ENCODE peak calls at places on chromosomes 11 and 22, in four cellular contexts. J, M, Z and P are unnamed samples.

GRCh38 chr11:64998141-64998540 is 1.4 kb upstream of the BATF2 start:
- DNase-seq in Z (no peak), M (no peak), J (no peak), P (peak; percentile 31)

GRCh38 chr11:86245369-86246292 is 1.1 kb downstream of the EED start:
- DNase-seq in J (peak; percentile 62), Z (no peak), M (no peak), P (peak; percentile 53)

GRCh38 chr11:63805844-63806415 is 7.3 kb upstream of the SPINDOC start:
- DNase-seq in Z (no peak), M (no peak), J (no peak), P (no peak)

GRCh38 chr11:124219126-124219525 is 21.8 kb upstream of the OR8G1 start:
- DNase-seq in M (no peak), Z (no peak), J (no peak), P (no peak)

GRCh38 chr22:25176175-25176574 is 23.5 kb upstream of the CRYBB3 start:
- DNase-seq in J (no peak), M (no peak), Z (no peak), P (no peak)

GRCh38 chr22:23844739-23845202 is 6.0 kb upstream of the DERL3 start:
- DNase-seq in Z (no peak), M (no peak), J (no peak), P (no peak)

GRCh38 chr22:18997925-18998315 is 61.8 kb upstream of the PRODH start:
- DNase-seq in M (no peak), J (no peak), Z (no peak), P (no peak)

GRCh38 chr22:35617137-35617755 is at the start of gene MB:
- DNase-seq in J (no peak), M (no peak), Z (no peak), P (no peak)

GRCh38 chr11:69487849-69488542 is 6.5 kb downstream of the LINC01488 start:
- DNase-seq in M (no peak), Z (no peak), J (no peak), P (no peak)

GRCh38 chr11:15968461-15969130 is 387.8 kb downstream of the SOX6 start:
- DNase-seq in M (no peak), J (no peak), Z (no peak), P (no peak)

GRCh38 chr11:33734441-33735165 is 1.6 kb downstream of the CD59 start:
- DNase-seq in Z (peak; percentile 20), M (no peak), J (no peak), P (no peak)

GRCh38 chr11:847876-848275 is 5.2 kb downstream of the TSPAN4 start:
- DNase-seq in M (no peak), Z (no peak), J (no peak), P (no peak)

GRCh38 chr11:69707156-69707555 is 3.3 kb upstream of the FGF19 start:
- DNase-seq in M (no peak), J (no peak), Z (no peak), P (no peak)

GRCh38 chr11:34271727-34272126 is 86.1 kb downstream of the ABTB2 start:
- DNase-seq in J (no peak), M (no peak), Z (no peak), P (no peak)

GRCh38 chr11:87290304-87290922 is 252.7 kb downstream of the TMEM135 start:
- DNase-seq in M (no peak), Z (peak; percentile 58), J (peak; percentile 56), P (no peak)

GRCh38 chr22:34303656-34304055 is 383.4 kb upstream of the LARGE1 start:
- DNase-seq in J (no peak), Z (no peak), M (no peak), P (no peak)

GRCh38 chr11:15208570-15209222 is 94.0 kb downstream of the INSC start:
- DNase-seq in J (peak; percentile 72), M (no peak), Z (peak; percentile 46), P (peak; percentile 82)

GRCh38 chr11:20013346-20014066 is 146.8 kb downstream of the DBX1 start:
- DNase-seq in Z (no peak), M (no peak), J (no peak), P (no peak)

GRCh38 chr11:122261546-122261945 is 145.5 kb upstream of the BLID start:
- DNase-seq in Z (peak; percentile 12), M (no peak), J (no peak), P (no peak)

GRCh38 chr11:129023968-129024676 is 81.5 kb upstream of the TP53AIP1 start:
- DNase-seq in M (no peak), Z (no peak), J (no peak), P (no peak)

GRCh38 chr11:128512478-128513127 is 74.8 kb downstream of the ETS1 start:
- DNase-seq in M (no peak), J (no peak), Z (no peak), P (peak; percentile 71)

GRCh38 chr11:1194977-1195689 is 27.7 kb upstream of the MUC5B start:
- DNase-seq in M (no peak), J (no peak), Z (no peak), P (no peak)

GRCh38 chr22:22033803-22034468 is 51.3 kb upstream of the TOP3B start:
- DNase-seq in J (no peak), M (no peak), Z (no peak), P (no peak)

GRCh38 chr11:89487016-89487415 is 4.2 kb downstream of the NOX4 start:
- DNase-seq in Z (peak; percentile 30), J (no peak), M (no peak), P (no peak)
- TF ChIP-seq CTCF in Z (no peak), J (no peak), M (no peak), P (no peak)

GRCh38 chr11:85182437-85183109 is 444.6 kb downstream of the DLG2 start:
- DNase-seq in J (peak; percentile 44), M (no peak), Z (no peak), P (no peak)
- TF ChIP-seq CTCF in J (peak; percentile 45), M (no peak), Z (peak; percentile 50), P (no peak)

DNA sequence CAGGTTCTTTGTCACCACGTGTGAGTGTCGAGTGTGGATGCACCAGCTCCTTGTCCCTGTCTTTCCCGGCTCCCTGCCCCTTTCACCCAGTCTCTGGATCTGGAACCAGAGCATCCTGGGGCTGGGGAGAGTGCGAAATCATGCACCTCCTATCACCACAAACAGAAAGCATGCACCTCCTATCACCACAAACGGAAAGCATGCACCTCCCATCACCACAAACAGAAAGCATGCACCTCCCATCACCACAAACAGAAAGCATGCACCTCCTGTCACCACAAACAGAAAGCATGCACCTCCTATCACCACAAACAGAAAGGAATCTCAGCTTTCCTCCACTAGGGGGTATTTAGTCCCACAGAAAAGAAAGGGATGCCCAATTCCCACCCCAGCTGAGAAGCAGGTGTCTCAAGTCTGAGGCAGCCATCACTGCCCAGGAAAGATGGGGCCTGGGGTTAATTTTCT is 5.9 kb upstream of the GLB1L3 start:
- DNase-seq in M (no peak), Z (no peak), J (peak; percentile 64), P (peak; percentile 19)
- TF ChIP-seq CTCF in M (no peak), Z (peak; percentile 59), J (peak; percentile 17), P (no peak)

GRCh38 chr22:31139866-31140716 is at the start of gene PLA2G3:
- DNase-seq in J (no peak), Z (no peak), M (no peak), P (no peak)
- TF ChIP-seq CTCF in J (no peak), Z (no peak), M (peak; percentile 29), P (no peak)

DNA sequence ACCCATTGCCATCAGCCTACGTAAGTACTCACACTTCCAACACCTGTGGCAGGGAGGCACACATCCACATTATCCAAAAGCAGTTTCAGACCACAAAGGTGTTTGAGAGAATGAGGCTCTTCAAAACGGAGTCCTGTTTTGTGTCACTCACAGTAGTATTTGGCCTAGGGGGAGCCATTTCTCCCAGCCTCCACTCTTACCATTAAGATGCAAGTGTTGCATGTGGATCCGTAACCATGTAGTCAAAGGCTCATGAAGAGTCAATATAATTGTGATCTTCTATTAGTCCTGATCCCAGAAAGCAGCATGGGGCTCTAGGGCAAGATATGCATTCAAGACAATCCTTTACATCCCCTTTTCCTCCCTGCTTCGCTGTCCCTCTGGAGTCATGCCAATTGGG is 41.5 kb downstream of the IL10RA start:
- DNase-seq in J (no peak), M (no peak), Z (no peak), P (no peak)
- TF ChIP-seq CTCF in J (no peak), M (no peak), Z (no peak), P (no peak)

DNA sequence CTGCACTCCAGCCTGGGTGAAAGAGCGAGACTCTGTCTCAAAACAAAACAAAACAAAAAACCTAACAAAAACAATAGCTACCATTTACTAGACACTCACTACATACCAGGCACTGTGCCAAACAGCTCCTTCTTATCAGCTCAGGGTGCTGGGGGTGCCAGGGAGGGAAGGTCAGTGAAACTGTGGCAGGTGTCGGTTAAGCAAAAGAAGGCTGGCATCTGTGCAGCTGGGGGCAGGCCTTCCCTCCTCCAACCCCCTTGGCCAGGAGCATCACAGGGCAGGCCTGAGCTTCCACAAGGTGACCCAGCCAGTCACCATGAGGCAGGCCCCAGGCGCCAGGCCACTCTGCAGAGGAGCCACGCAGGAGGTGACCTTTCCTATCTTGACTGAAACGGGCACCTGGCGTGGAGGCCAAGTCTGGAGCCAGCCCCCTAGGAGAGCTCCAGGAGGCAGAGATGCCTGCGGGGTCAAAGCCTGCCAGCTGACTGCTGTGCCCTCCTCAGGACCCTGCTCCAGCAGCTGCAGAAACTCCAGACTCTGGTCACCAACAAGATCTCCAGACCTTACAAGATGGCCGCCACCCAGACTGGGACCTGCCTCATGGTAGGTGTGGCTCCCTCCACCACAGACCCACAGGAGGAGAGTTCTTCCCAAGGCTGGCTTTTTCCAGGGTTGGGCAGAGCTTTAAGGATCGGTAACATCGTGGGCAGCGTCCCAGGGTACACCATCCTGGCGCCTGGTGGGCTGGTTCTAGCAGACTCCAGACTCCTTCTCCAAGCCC is 31.3 kb upstream of the DGKZ start:
- DNase-seq in J (no peak), Z (no peak), M (no peak), P (no peak)
- TF ChIP-seq CTCF in J (no peak), Z (no peak), M (no peak), P (no peak)

DNA sequence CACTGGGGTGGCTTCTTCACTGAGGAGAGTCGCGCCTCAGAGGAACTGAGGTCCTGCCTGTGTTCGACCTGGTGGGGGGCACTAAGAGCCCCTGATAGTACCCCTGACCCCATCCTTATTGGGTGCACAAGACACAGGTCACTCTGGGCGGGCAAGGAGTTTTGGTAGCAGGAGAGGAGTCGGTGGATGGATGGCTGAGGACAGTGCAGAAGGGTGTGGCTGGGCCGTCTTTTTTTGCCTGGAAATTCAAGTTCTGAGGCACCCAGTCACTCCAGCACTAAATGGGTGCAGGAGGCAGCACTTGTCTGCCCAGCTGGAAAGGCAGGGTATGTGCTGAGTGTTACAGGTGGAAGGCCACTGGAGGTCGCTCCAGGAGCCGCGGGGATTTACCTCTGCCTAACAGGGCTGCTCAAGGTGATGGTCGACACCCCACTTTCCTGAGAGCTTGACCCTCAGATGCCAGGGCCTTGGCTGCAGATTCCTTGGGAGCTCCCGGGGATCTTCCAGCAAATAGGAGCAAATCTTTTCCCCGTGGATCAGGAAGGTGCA is 960 bp downstream of the TSSC4 start:
- DNase-seq in J (no peak), Z (no peak), M (no peak), P (no peak)
- TF ChIP-seq CTCF in J (peak; percentile 23), Z (peak; percentile 56), M (no peak), P (no peak)

GRCh38 chr11:66851698-66852465 is 5.0 kb upstream of the LRFN4 start:
- DNase-seq in J (peak; percentile 48), M (no peak), Z (no peak), P (peak; percentile 52)
- TF ChIP-seq CTCF in J (peak; percentile 51), M (peak; percentile 32), Z (no peak), P (peak; percentile 30)

DNA sequence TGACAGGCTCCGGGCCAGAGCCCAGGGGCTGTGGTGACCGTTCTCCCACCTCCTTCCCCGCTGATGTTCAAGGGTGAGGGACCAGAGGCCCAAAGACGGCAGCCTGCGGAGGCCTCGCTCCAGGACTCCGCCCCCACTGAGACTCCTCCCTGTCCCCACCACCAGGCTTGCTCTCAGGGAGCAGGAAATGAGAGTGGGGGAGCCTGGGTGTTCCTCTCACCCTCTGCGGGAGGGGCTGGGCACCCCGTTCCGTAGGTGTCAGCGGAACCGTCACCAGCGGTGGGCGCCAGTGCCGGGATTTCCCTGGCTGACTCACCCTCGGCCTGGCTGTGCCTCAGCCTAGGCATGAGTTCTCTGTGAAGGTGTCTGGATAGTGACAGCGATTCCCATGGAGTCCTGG is 15.7 kb downstream of the DAGLA start:
- DNase-seq in M (peak; percentile 29), Z (peak; percentile 72), J (peak; percentile 57), P (peak; percentile 97)
- TF ChIP-seq CTCF in M (peak; percentile 28), Z (peak; percentile 51), J (no peak), P (no peak)